ENCODE peak calls at places on chromosomes 12 and 14, in five cellular contexts. One of them, this sample, is unnamed.

GRCh38 chr14:76500011-76500410 is 124.1 kb downstream of the ESRRB start:
- DNase-seq in left ventricle myocardium superior: peak; percentile 52
- DNase-seq in naive B cell: no peak
- DNase-seq in ACHN: peak; percentile 7
- DNase-seq in GM13977: no peak
- DNase-seq in this sample: no peak

GRCh38 chr12:104578453-104578852 is 121.7 kb downstream of the CHST11 start:
- DNase-seq in left ventricle myocardium superior: no peak
- DNase-seq in naive B cell: no peak
- DNase-seq in ACHN: peak; percentile 63
- DNase-seq in GM13977: no peak
- DNase-seq in this sample: no peak

GRCh38 chr14:102525213-102526143 is 15.9 kb upstream of the ANKRD9 start:
- DNase-seq in left ventricle myocardium superior: no peak
- DNase-seq in naive B cell: peak; percentile 44
- DNase-seq in ACHN: peak; percentile 62
- DNase-seq in GM13977: no peak
- DNase-seq in this sample: peak; percentile 52

GRCh38 chr14:91897121-91897701 is 29.9 kb upstream of the TC2N start:
- DNase-seq in left ventricle myocardium superior: peak; percentile 71
- DNase-seq in naive B cell: no peak
- DNase-seq in ACHN: no peak
- DNase-seq in GM13977: no peak
- DNase-seq in this sample: no peak

GRCh38 chr14:32897724-32898064 is 41.0 kb upstream of the NPAS3 start:
- DNase-seq in left ventricle myocardium superior: no peak
- DNase-seq in naive B cell: no peak
- DNase-seq in ACHN: no peak
- DNase-seq in GM13977: no peak
- DNase-seq in this sample: no peak

GRCh38 chr14:104451474-104451873 is 128.1 kb upstream of the C14orf180 start:
- DNase-seq in left ventricle myocardium superior: no peak
- DNase-seq in naive B cell: no peak
- DNase-seq in ACHN: no peak
- DNase-seq in GM13977: no peak
- DNase-seq in this sample: no peak

GRCh38 chr14:89621009-89621421 is 204.0 kb upstream of the FOXN3 start:
- DNase-seq in left ventricle myocardium superior: no peak
- DNase-seq in naive B cell: no peak
- DNase-seq in ACHN: no peak
- DNase-seq in GM13977: peak; percentile 41
- DNase-seq in this sample: no peak

GRCh38 chr14:89748004-89748403 is 206.5 kb downstream of the EFCAB11 start:
- DNase-seq in left ventricle myocardium superior: no peak
- DNase-seq in naive B cell: no peak
- DNase-seq in ACHN: no peak
- DNase-seq in GM13977: no peak
- DNase-seq in this sample: no peak

GRCh38 chr12:8894986-8895385 is 19.3 kb upstream of the PHC1 start:
- DNase-seq in left ventricle myocardium superior: no peak
- DNase-seq in naive B cell: no peak
- DNase-seq in ACHN: no peak
- DNase-seq in GM13977: no peak
- DNase-seq in this sample: no peak

GRCh38 chr12:5220835-5221234 is 177.2 kb downstream of the KCNA5 start:
- DNase-seq in left ventricle myocardium superior: no peak
- DNase-seq in naive B cell: no peak
- DNase-seq in ACHN: no peak
- DNase-seq in GM13977: no peak
- DNase-seq in this sample: no peak

GRCh38 chr12:43835656-43836454 is at the start of gene TMEM117:
- DNase-seq in left ventricle myocardium superior: peak; percentile 90
- DNase-seq in naive B cell: peak; percentile 72
- DNase-seq in ACHN: peak; percentile 80
- DNase-seq in GM13977: peak; percentile 82
- DNase-seq in this sample: no peak

GRCh38 chr12:54187075-54187474 is 1.7 kb downstream of the SMUG1 start:
- DNase-seq in left ventricle myocardium superior: no peak
- DNase-seq in naive B cell: no peak
- DNase-seq in ACHN: no peak
- DNase-seq in GM13977: no peak
- DNase-seq in this sample: no peak

This sample was measured in NCI-H187.